ENCODE peak calls at places on chromosomes 1 and 21, in six cellular contexts. N, C, U, Y, K and R are unnamed samples.
A peak's percentile ranks its signal among the peaks of the same experiment; 100 is the strongest.

GRCh38 chr21:25638634-25639166 is 358 bp upstream of the JAM2 start:
- DNase-seq in C (no peak), N (no peak), U (no peak), K (no peak), Y (peak; percentile 61), R (no peak)

GRCh38 chr1:157648317-157648716 is 50.4 kb upstream of the FCRL4 start:
- DNase-seq in K (no peak), C (no peak), U (peak; percentile 69), Y (no peak), N (no peak), R (no peak)

GRCh38 chr1:81371864-81372263 is 428.9 kb upstream of the ADGRL2 start:
- DNase-seq in C (no peak), U (no peak), N (no peak), Y (no peak), K (no peak), R (no peak)

GRCh38 chr1:62515055-62515454 is 78.2 kb downstream of the USP1 start:
- DNase-seq in N (peak; percentile 61), U (no peak), Y (no peak), C (peak; percentile 39), K (peak; percentile 12), R (no peak)

GRCh38 chr1:203320546-203321272 is 15.4 kb downstream of the BTG2 start:
- DNase-seq in N (peak; percentile 51), K (peak; percentile 50), Y (no peak), C (peak; percentile 60), U (peak; percentile 100), R (no peak)

GRCh38 chr1:76281306-76281705 is 206.8 kb downstream of the ST6GALNAC3 start:
- DNase-seq in K (peak; percentile 78), N (no peak), U (no peak), Y (no peak), C (no peak), R (no peak)

GRCh38 chr1:54839824-54840223 is 38.7 kb upstream of the TTC22 start:
- DNase-seq in K (no peak), U (no peak), C (peak; percentile 26), Y (no peak), N (no peak), R (no peak)

GRCh38 chr1:40185951-40186864 is 25.0 kb downstream of the RLF start:
- DNase-seq in Y (peak; percentile 65), K (no peak), U (peak; percentile 82), N (peak; percentile 44), C (peak; percentile 70), R (no peak)

GRCh38 chr21:36186506-36187399 is 30.1 kb downstream of the DOP1B start:
- DNase-seq in C (no peak), U (no peak), N (no peak), Y (no peak), K (peak; percentile 45), R (no peak)

GRCh38 chr1:245108251-245108650 is 46.5 kb upstream of the KIF26B start:
- DNase-seq in Y (no peak), K (no peak), N (no peak), C (no peak), U (no peak), R (no peak)

GRCh38 chr1:227926896-227927885 is 20.5 kb downstream of the WNT9A start:
- DNase-seq in Y (no peak), N (no peak), U (peak; percentile 5), C (no peak), K (no peak), R (no peak)

GRCh38 chr1:222798111-222798510 is 16.7 kb upstream of the DISP1 start:
- DNase-seq in K (peak; percentile 78), N (peak; percentile 60), Y (no peak), C (peak; percentile 69), U (no peak), R (no peak)

GRCh38 chr1:115714572-115715141 is 53.9 kb downstream of the CASQ2 start:
- DNase-seq in Y (no peak), U (no peak), N (no peak), K (peak; percentile 69), C (peak; percentile 98), R (no peak)

GRCh38 chr1:47280142-47280541 is 33.8 kb downstream of the STIL start:
- DNase-seq in N (peak; percentile 60), Y (no peak), K (no peak), U (no peak), C (peak; percentile 76), R (no peak)

GRCh38 chr1:211735208-211736170 is 60.1 kb upstream of the NEK2 start:
- DNase-seq in K (peak; percentile 89), Y (no peak), N (peak; percentile 88), U (no peak), C (peak; percentile 82), R (no peak)

GRCh38 chr1:5580926-5581325 is 411.3 kb downstream of the NPHP4 start:
- DNase-seq in K (no peak), C (no peak), Y (no peak), N (no peak), U (no peak), R (no peak)

GRCh38 chr1:37793773-37794371 is at the start of gene MANEAL:
- DNase-seq in U (peak; percentile 68), N (peak; percentile 42), Y (peak; percentile 86), C (peak; percentile 65), K (peak; percentile 40), R (peak; percentile 76)

GRCh38 chr1:116270316-116271057 is 102.6 kb upstream of the ATP1A1 start:
- DNase-seq in K (no peak), U (no peak), N (no peak), C (no peak), Y (no peak), R (no peak)

GRCh38 chr1:198363752-198364151 is 176.7 kb downstream of the ATP6V1G3 start:
- DNase-seq in U (no peak), C (no peak), Y (no peak), N (no peak), K (no peak), R (no peak)

GRCh38 chr1:16068356-16069270 is 4.8 kb downstream of the FAM131C start:
- DNase-seq in U (no peak), Y (no peak), N (peak; percentile 13), K (peak; percentile 93), C (no peak), R (no peak)

DNA sequence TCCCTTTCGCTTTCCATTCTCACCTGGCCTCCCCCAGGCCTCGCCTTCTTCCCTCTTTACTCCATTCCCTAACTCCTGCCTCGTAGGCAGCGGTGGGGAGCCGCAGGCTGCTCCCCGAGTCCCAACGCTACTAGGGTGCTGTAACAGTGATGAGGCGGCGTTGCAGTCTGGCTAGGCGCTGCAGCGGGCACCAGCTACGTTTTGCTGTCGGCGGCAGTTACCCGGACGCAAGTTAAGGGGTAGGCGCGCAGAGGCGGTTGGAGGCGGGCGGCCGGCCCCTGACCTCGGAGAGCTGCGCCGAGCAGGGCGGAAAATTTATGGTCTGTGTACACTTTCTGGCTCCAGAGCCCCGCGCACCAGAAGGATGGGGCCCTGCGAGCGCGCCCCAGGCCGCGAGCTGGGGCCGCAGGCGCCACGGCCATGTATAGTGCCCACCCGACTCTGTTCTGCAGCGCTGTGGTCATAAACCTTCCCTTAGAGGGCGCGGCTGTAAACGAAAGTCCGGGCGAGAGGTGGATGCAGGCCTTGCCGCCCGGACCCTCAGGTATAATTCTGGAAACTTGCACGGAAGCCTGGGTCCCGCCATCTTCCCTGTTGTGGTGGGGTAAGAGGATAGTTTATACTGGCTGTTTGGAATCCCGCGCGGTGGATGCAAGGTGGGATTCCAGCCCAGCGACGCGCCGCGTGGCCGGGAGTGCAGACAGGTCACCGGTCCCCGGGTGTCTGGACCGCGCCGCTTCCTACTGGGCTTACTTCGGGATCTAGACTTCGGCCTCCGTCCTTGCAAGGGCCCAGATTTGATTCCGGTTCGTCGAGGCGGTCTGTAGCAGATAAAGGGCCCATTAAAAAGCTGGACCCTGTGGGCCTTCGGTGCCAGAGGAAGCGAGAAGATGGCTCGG is 15.0 kb downstream of the HLX start:
- DNase-seq in U (no peak), Y (peak; percentile 12), K (no peak), C (no peak), N (no peak), R (peak; percentile 71)
- TF ChIP-seq CTCF in U (no peak), Y (no peak), K (no peak), C (no peak), N (no peak), R (no peak)

GRCh38 chr1:91021686-91022517 is at the start of gene ZNF644:
- DNase-seq in U (peak; percentile 96), C (peak; percentile 91), N (peak; percentile 93), Y (peak; percentile 92), K (peak; percentile 93), R (peak; percentile 84)
- TF ChIP-seq CTCF in U (no peak), C (no peak), N (no peak), Y (no peak), K (no peak), R (no peak)

GRCh38 chr1:104132386-104132973 is 382.8 kb downstream of the AMY1C start:
- DNase-seq in U (peak; percentile 48), N (peak; percentile 0), K (no peak), C (peak; percentile 24), Y (peak; percentile 4), R (peak; percentile 17)
- TF ChIP-seq CTCF in U (peak; percentile 47), N (no peak), K (no peak), C (peak; percentile 54), Y (peak; percentile 49), R (peak; percentile 56)

GRCh38 chr1:26175346-26175745 is 1.9 kb upstream of the CNKSR1 start:
- DNase-seq in K (no peak), N (no peak), U (no peak), Y (no peak), C (no peak), R (no peak)

GRCh38 chr1:26180010-26180506 is 2.8 kb downstream of the CNKSR1 start:
- DNase-seq in U (no peak), Y (no peak), K (no peak), C (no peak), N (no peak), R (no peak)

GRCh38 chr1:26182372-26182675 is 5.0 kb downstream of the CNKSR1 start:
- DNase-seq in K (no peak), Y (no peak), N (no peak), C (no peak), U (no peak), R (no peak)

GRCh38 chr1:26181586-26182371 is 4.5 kb downstream of the CNKSR1 start:
- DNase-seq in Y (no peak), U (no peak), K (no peak), C (peak; percentile 95), N (peak; percentile 8), R (no peak)

DNA sequence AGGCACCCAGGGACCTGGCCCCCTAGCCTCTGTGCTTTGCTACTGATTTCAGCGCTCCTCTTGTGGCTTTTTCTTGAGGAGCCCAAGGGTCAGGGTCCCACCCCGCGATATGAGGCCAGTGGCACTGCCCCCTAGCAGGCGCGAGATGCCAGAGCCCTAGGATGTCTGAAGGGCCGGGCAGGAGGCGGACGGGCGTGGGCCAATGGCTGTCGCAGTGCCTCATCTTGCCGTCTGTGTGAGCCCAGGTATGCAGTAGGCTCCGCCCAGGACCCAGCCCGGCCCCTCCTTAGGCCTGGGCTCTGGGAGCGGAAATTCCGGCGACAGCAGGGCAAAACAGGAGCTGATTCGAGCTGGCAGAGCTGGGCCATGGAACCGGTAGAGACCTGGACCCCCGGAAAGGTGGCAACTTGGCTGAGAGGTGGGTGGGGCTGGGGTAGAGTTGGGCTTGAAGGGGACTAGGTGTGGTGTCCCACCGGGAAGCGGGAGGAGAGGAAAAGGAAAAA is at the start of gene CNKSR1:
- DNase-seq in K (peak; percentile 93), U (peak; percentile 69), N (no peak), C (peak; percentile 91), Y (no peak), R (no peak)
- TF ChIP-seq CTCF in K (no peak), U (peak; percentile 29), N (no peak), C (peak; percentile 24), Y (no peak), R (no peak)